ENCODE peak calls at places on chromosomes 1 and 21, in nine cellular contexts. One of them, this sample, is unnamed.

GRCh38 chr1:225817611-225818061 is 7.7 kb downstream of the EPHX1 start:
- DNase-seq in HFFc6: peak
- DNase-seq in neural progenitor cell: no peak
- DNase-seq in GM20000: no peak
- DNase-seq in neural crest cell: no peak
- DNase-seq in BJ: peak
- DNase-seq in IMR-90: peak
- DNase-seq in mucosa of descending colon: peak
- DNase-seq in tibial nerve: peak
- DNase-seq in this sample: no peak

GRCh38 chr1:31580513-31580870 is 4.2 kb downstream of the TINAGL1 start:
- DNase-seq in neural crest cell: no peak
- DNase-seq in HFFc6: no peak
- DNase-seq in GM20000: no peak
- DNase-seq in IMR-90: peak
- DNase-seq in BJ: no peak
- DNase-seq in tibial nerve: no peak
- DNase-seq in neural progenitor cell: no peak
- DNase-seq in mucosa of descending colon: no peak
- DNase-seq in this sample: no peak

GRCh38 chr21:36706951-36707762 is 8.2 kb downstream of the SIM2 start:
- DNase-seq in GM20000: peak
- DNase-seq in HFFc6: peak
- DNase-seq in BJ: no peak
- DNase-seq in IMR-90: peak
- DNase-seq in mucosa of descending colon: no peak
- DNase-seq in neural progenitor cell: peak
- DNase-seq in neural crest cell: no peak
- DNase-seq in tibial nerve: no peak
- DNase-seq in this sample: peak

GRCh38 chr1:166153641-166154350 is 13.0 kb downstream of the FAM78B start:
- DNase-seq in tibial nerve: no peak
- DNase-seq in GM20000: no peak
- DNase-seq in neural crest cell: no peak
- DNase-seq in neural progenitor cell: no peak
- DNase-seq in IMR-90: no peak
- DNase-seq in BJ: no peak
- DNase-seq in mucosa of descending colon: no peak
- DNase-seq in HFFc6: no peak
- DNase-seq in this sample: peak

GRCh38 chr1:178954937-178955336 is 70.8 kb upstream of the FAM20B start:
- DNase-seq in HFFc6: no peak
- DNase-seq in neural progenitor cell: no peak
- DNase-seq in tibial nerve: no peak
- DNase-seq in mucosa of descending colon: no peak
- DNase-seq in BJ: no peak
- DNase-seq in GM20000: no peak
- DNase-seq in neural crest cell: no peak
- DNase-seq in IMR-90: no peak
- DNase-seq in this sample: no peak

GRCh38 chr21:39373634-39374033 is 24.7 kb upstream of the HMGN1 start:
- DNase-seq in HFFc6: peak
- DNase-seq in BJ: no peak
- DNase-seq in neural progenitor cell: peak
- DNase-seq in neural crest cell: no peak
- DNase-seq in mucosa of descending colon: no peak
- DNase-seq in IMR-90: peak
- DNase-seq in GM20000: no peak
- DNase-seq in tibial nerve: no peak
- DNase-seq in this sample: no peak

GRCh38 chr21:36859744-36860501 is 106.5 kb downstream of the HLCS start:
- DNase-seq in mucosa of descending colon: peak
- DNase-seq in BJ: no peak
- DNase-seq in HFFc6: peak
- DNase-seq in IMR-90: peak
- DNase-seq in neural crest cell: no peak
- DNase-seq in neural progenitor cell: no peak
- DNase-seq in GM20000: peak
- DNase-seq in tibial nerve: peak
- DNase-seq in this sample: no peak

GRCh38 chr1:29410476-29410875 is 174.2 kb downstream of the PTPRU start:
- DNase-seq in HFFc6: no peak
- DNase-seq in mucosa of descending colon: no peak
- DNase-seq in BJ: no peak
- DNase-seq in tibial nerve: no peak
- DNase-seq in neural crest cell: no peak
- DNase-seq in neural progenitor cell: peak
- DNase-seq in GM20000: no peak
- DNase-seq in IMR-90: no peak
- DNase-seq in this sample: no peak

GRCh38 chr1:175192630-175193338 is at the start of gene KIAA0040:
- DNase-seq in neural progenitor cell: peak
- DNase-seq in neural crest cell: peak
- DNase-seq in HFFc6: no peak
- DNase-seq in tibial nerve: peak
- DNase-seq in GM20000: peak
- DNase-seq in mucosa of descending colon: peak
- DNase-seq in IMR-90: no peak
- DNase-seq in BJ: no peak
- DNase-seq in this sample: peak

GRCh38 chr1:220326578-220326977 is 54.3 kb upstream of the RAB3GAP2 start:
- DNase-seq in IMR-90: peak
- DNase-seq in neural crest cell: no peak
- DNase-seq in tibial nerve: no peak
- DNase-seq in GM20000: no peak
- DNase-seq in BJ: no peak
- DNase-seq in mucosa of descending colon: no peak
- DNase-seq in neural progenitor cell: no peak
- DNase-seq in HFFc6: peak
- DNase-seq in this sample: no peak

GRCh38 chr1:235073968-235074334 is 54.7 kb downstream of the TOMM20 start:
- DNase-seq in IMR-90: no peak
- DNase-seq in HFFc6: no peak
- DNase-seq in neural crest cell: no peak
- DNase-seq in GM20000: no peak
- DNase-seq in BJ: no peak
- DNase-seq in mucosa of descending colon: peak
- DNase-seq in neural progenitor cell: no peak
- DNase-seq in tibial nerve: no peak
- DNase-seq in this sample: no peak

GRCh38 chr1:157269656-157270375 is 131.6 kb upstream of the ETV3 start:
- DNase-seq in IMR-90: no peak
- DNase-seq in neural progenitor cell: no peak
- DNase-seq in HFFc6: no peak
- DNase-seq in mucosa of descending colon: no peak
- DNase-seq in neural crest cell: no peak
- DNase-seq in tibial nerve: no peak
- DNase-seq in GM20000: peak
- DNase-seq in BJ: no peak
- DNase-seq in this sample: no peak

GRCh38 chr1:153750026-153750995 is 22.5 kb downstream of the INTS3 start:
- DNase-seq in neural progenitor cell: peak
- DNase-seq in mucosa of descending colon: no peak
- DNase-seq in tibial nerve: no peak
- DNase-seq in BJ: no peak
- DNase-seq in HFFc6: no peak
- DNase-seq in neural crest cell: no peak
- DNase-seq in IMR-90: no peak
- DNase-seq in GM20000: no peak
- DNase-seq in this sample: no peak

GRCh38 chr1:1187938-1188337 is 14.3 kb downstream of the TTLL10 start:
- DNase-seq in BJ: no peak
- DNase-seq in neural progenitor cell: no peak
- DNase-seq in mucosa of descending colon: no peak
- DNase-seq in HFFc6: peak
- DNase-seq in IMR-90: peak
- DNase-seq in GM20000: no peak
- DNase-seq in tibial nerve: no peak
- DNase-seq in neural crest cell: no peak
- DNase-seq in this sample: no peak

GRCh38 chr21:46196733-46197132 is 12.5 kb upstream of the SPATC1L start:
- DNase-seq in BJ: no peak
- DNase-seq in neural progenitor cell: no peak
- DNase-seq in GM20000: no peak
- DNase-seq in HFFc6: no peak
- DNase-seq in neural crest cell: no peak
- DNase-seq in IMR-90: no peak
- DNase-seq in tibial nerve: peak
- DNase-seq in mucosa of descending colon: peak
- DNase-seq in this sample: no peak

GRCh38 chr1:241640867-241641542 is 836 bp upstream of the CHML start:
- DNase-seq in BJ: no peak
- DNase-seq in tibial nerve: no peak
- DNase-seq in HFFc6: no peak
- DNase-seq in neural crest cell: no peak
- DNase-seq in mucosa of descending colon: peak
- DNase-seq in IMR-90: no peak
- DNase-seq in neural progenitor cell: no peak
- DNase-seq in GM20000: peak
- DNase-seq in this sample: no peak
- TF ChIP-seq CTCF in BJ: no peak
- TF ChIP-seq CTCF in tibial nerve: no peak
- TF ChIP-seq CTCF in HFFc6: no peak
- TF ChIP-seq CTCF in neural crest cell: no peak
- TF ChIP-seq CTCF in mucosa of descending colon: no peak
- TF ChIP-seq CTCF in IMR-90: no peak
- TF ChIP-seq CTCF in neural progenitor cell: no peak
- TF ChIP-seq CTCF in GM20000: no peak
- TF ChIP-seq CTCF in this sample: no peak

DNA sequence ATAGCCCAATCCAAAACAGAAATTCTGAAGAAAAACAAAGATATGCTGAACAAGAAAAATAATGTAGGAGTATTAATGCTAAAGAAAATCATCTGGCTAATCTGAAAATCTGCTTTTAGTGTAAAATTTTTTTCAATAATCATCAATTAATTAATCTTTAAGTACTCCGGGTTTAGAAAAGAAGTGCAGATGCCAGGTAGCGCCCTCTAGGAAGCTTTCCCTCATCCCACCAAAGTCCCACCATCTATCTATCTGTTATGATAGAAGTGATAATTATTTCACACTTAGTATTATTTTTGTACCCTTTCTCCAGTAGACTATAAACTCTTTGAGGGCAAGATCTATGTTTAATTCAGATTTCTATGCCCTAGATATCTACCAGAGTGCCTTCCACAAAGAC is 240.3 kb downstream of the AKT3 start:
- DNase-seq in GM20000: no peak
- DNase-seq in HFFc6: no peak
- DNase-seq in tibial nerve: no peak
- DNase-seq in neural crest cell: no peak
- DNase-seq in BJ: no peak
- DNase-seq in mucosa of descending colon: no peak
- DNase-seq in IMR-90: no peak
- DNase-seq in neural progenitor cell: no peak
- DNase-seq in this sample: no peak
- TF ChIP-seq CTCF in GM20000: no peak
- TF ChIP-seq CTCF in HFFc6: no peak
- TF ChIP-seq CTCF in tibial nerve: no peak
- TF ChIP-seq CTCF in neural crest cell: no peak
- TF ChIP-seq CTCF in BJ: no peak
- TF ChIP-seq CTCF in mucosa of descending colon: no peak
- TF ChIP-seq CTCF in IMR-90: no peak
- TF ChIP-seq CTCF in neural progenitor cell: peak
- TF ChIP-seq CTCF in this sample: no peak

GRCh38 chr1:214444159-214444939 is 107.1 kb downstream of the PTPN14 start:
- DNase-seq in neural progenitor cell: no peak
- DNase-seq in GM20000: no peak
- DNase-seq in HFFc6: no peak
- DNase-seq in IMR-90: no peak
- DNase-seq in mucosa of descending colon: no peak
- DNase-seq in BJ: no peak
- DNase-seq in neural crest cell: no peak
- DNase-seq in tibial nerve: no peak
- DNase-seq in this sample: no peak
- TF ChIP-seq CTCF in neural progenitor cell: no peak
- TF ChIP-seq CTCF in GM20000: no peak
- TF ChIP-seq CTCF in HFFc6: no peak
- TF ChIP-seq CTCF in IMR-90: no peak
- TF ChIP-seq CTCF in mucosa of descending colon: no peak
- TF ChIP-seq CTCF in BJ: no peak
- TF ChIP-seq CTCF in neural crest cell: no peak
- TF ChIP-seq CTCF in tibial nerve: no peak
- TF ChIP-seq CTCF in this sample: no peak

GRCh38 chr1:204491653-204492052 is 3.0 kb downstream of the PIK3C2B start:
- DNase-seq in IMR-90: no peak
- DNase-seq in neural progenitor cell: no peak
- DNase-seq in neural crest cell: no peak
- DNase-seq in tibial nerve: no peak
- DNase-seq in HFFc6: no peak
- DNase-seq in BJ: no peak
- DNase-seq in GM20000: no peak
- DNase-seq in mucosa of descending colon: no peak
- DNase-seq in this sample: no peak

GRCh38 chr1:204493145-204493881 is 1.3 kb downstream of the PIK3C2B start:
- DNase-seq in HFFc6: no peak
- DNase-seq in neural crest cell: peak
- DNase-seq in mucosa of descending colon: peak
- DNase-seq in BJ: no peak
- DNase-seq in tibial nerve: no peak
- DNase-seq in GM20000: no peak
- DNase-seq in neural progenitor cell: peak
- DNase-seq in IMR-90: peak
- DNase-seq in this sample: no peak

GRCh38 chr1:204493882-204494280 is 724 bp downstream of the PIK3C2B start:
- DNase-seq in neural crest cell: no peak
- DNase-seq in IMR-90: peak
- DNase-seq in BJ: no peak
- DNase-seq in tibial nerve: no peak
- DNase-seq in neural progenitor cell: peak
- DNase-seq in HFFc6: no peak
- DNase-seq in GM20000: peak
- DNase-seq in mucosa of descending colon: peak
- DNase-seq in this sample: no peak

GRCh38 chr1:204495078-204495753 is 611 bp upstream of the PIK3C2B start:
- DNase-seq in neural progenitor cell: no peak
- DNase-seq in tibial nerve: no peak
- DNase-seq in IMR-90: no peak
- DNase-seq in neural crest cell: no peak
- DNase-seq in GM20000: peak
- DNase-seq in HFFc6: no peak
- DNase-seq in mucosa of descending colon: no peak
- DNase-seq in BJ: no peak
- DNase-seq in this sample: no peak

DNA sequence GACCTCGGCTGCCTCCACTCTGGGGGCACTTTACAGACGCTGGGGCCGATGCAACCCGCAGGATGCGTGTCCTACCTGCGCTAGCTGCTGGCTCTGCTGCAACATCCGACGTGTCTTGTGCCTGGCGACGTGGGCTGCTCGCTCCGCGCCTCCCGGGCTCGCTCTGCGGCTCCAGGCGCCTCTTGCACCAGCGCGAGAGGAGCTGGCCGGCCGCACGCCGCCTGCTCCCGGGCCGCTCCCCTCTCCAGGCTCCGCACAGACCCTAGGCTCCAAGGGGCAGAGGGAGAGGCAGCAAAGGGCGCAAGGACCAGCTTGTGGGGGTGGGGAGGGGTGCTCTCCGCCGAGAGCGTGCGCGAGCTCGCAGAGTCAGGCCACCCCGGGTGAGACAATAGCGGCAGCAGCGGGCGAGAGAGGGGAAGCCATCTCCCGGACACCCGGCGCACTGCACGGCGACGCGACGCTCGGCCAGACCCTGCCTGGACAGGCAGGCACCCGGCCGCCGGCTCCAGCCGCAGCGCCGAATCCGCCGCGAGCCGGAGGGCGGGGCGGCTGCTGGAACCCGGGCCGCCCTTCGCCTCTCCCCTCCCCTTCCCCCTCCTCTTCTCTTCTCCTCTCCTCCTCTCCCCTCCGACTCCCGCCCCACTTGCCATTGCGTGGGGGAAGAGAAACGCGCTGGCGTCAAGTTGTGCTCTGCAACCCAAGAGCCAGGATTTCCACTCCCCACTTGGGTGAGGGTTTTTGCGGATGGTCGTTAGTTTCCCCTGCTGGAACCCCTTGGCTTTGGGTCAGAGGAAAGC is at the start of gene PIK3C2B:
- DNase-seq in neural crest cell: peak
- DNase-seq in HFFc6: peak
- DNase-seq in neural progenitor cell: peak
- DNase-seq in tibial nerve: peak
- DNase-seq in IMR-90: peak
- DNase-seq in BJ: no peak
- DNase-seq in mucosa of descending colon: peak
- DNase-seq in GM20000: peak
- DNase-seq in this sample: peak
- TF ChIP-seq CTCF in neural crest cell: peak
- TF ChIP-seq CTCF in HFFc6: peak
- TF ChIP-seq CTCF in neural progenitor cell: peak
- TF ChIP-seq CTCF in tibial nerve: peak
- TF ChIP-seq CTCF in IMR-90: peak
- TF ChIP-seq CTCF in BJ: peak
- TF ChIP-seq CTCF in mucosa of descending colon: peak
- TF ChIP-seq CTCF in GM20000: peak
- TF ChIP-seq CTCF in this sample: peak